ENCODE peak calls at places on chromosomes 3 and 15, in ten cellular contexts. P is breast epithelium; D is neural progenitor cell; B is neuronal stem cell; E is CD4-positive, CD25-positive, alpha-beta regulatory T cell; T is right cardiac atrium; V is adrenal gland; H is GM23248; C is IMR-90; I is NT2/D1. K is an unnamed sample.
A peak's percentile ranks its signal among the peaks of the same experiment; 100 is the strongest.

GRCh38 chr3:155870133-155870944 is at the start of gene GMPS:
- DNase-seq in E (peak; percentile 96), P (peak; percentile 90), B (peak; percentile 94), V (peak; percentile 95), T (peak; percentile 96), D (peak; percentile 97), C (peak; percentile 89), H (peak; percentile 97), I (peak; percentile 92), K (peak; percentile 95)

GRCh38 chr3:177778633-177779032 is 581.4 kb upstream of the TBL1XR1 start:
- DNase-seq in P (no peak), V (no peak), I (no peak), B (no peak), T (no peak), H (no peak), E (peak; percentile 6), D (no peak), C (no peak), K (no peak)

GRCh38 chr15:78695849-78696248 is 54.8 kb upstream of the CHRNB4 start:
- DNase-seq in T (no peak), E (no peak), C (no peak), D (no peak), P (no peak), B (no peak), H (no peak), V (peak; percentile 72), I (no peak), K (no peak)

GRCh38 chr15:92797168-92798052 is 102.7 kb upstream of the CHD2 start:
- DNase-seq in E (peak; percentile 79), C (peak; percentile 81), H (peak; percentile 82), P (no peak), V (peak; percentile 61), T (no peak), D (peak; percentile 89), I (peak; percentile 67), B (peak; percentile 71), K (peak; percentile 49)

GRCh38 chr15:63599401-63600000 is 2.3 kb downstream of the FBXL22 start:
- DNase-seq in C (no peak), P (peak; percentile 81), B (no peak), E (peak; percentile 27), D (peak; percentile 48), H (peak; percentile 85), I (no peak), V (peak; percentile 81), T (peak; percentile 61), K (peak; percentile 61)

GRCh38 chr3:171459942-171460225 is 321 bp downstream of the TNIK start:
- DNase-seq in C (no peak), I (no peak), V (no peak), E (no peak), T (no peak), P (no peak), H (no peak), B (peak; percentile 6), D (no peak), K (no peak)

GRCh38 chr3:56484096-56484495 is 15.8 kb upstream of the ERC2 start:
- DNase-seq in I (no peak), H (no peak), B (no peak), C (no peak), E (no peak), V (no peak), T (no peak), P (no peak), D (no peak), K (no peak)

GRCh38 chr3:100023595-100023994 is 90.7 kb downstream of the FILIP1L start:
- DNase-seq in P (no peak), C (no peak), I (no peak), V (no peak), E (no peak), H (no peak), D (no peak), T (no peak), B (no peak), K (no peak)

GRCh38 chr3:18443670-18444596 is 18.8 kb upstream of the SATB1 start:
- DNase-seq in C (no peak), H (peak; percentile 46), P (peak; percentile 50), V (no peak), B (no peak), E (no peak), I (no peak), D (peak; percentile 64), T (peak; percentile 16), K (peak; percentile 5)

GRCh38 chr3:18441521-18441920 is 16.4 kb upstream of the SATB1 start:
- DNase-seq in V (no peak), B (no peak), P (no peak), I (no peak), T (no peak), D (no peak), E (no peak), H (no peak), C (no peak), K (no peak)

GRCh38 chr3:18445421-18446066 is 20.4 kb upstream of the SATB1 start:
- DNase-seq in V (no peak), E (peak; percentile 82), P (no peak), D (peak; percentile 27), B (no peak), I (no peak), C (no peak), T (no peak), H (no peak), K (peak; percentile 6)

GRCh38 chr3:18444597-18445420 is 19.7 kb upstream of the SATB1 start:
- DNase-seq in C (peak; percentile 40), V (peak; percentile 68), T (peak; percentile 70), H (peak; percentile 88), B (peak; percentile 77), D (peak; percentile 92), I (no peak), P (peak; percentile 64), E (peak; percentile 77), K (peak; percentile 30)

DNA sequence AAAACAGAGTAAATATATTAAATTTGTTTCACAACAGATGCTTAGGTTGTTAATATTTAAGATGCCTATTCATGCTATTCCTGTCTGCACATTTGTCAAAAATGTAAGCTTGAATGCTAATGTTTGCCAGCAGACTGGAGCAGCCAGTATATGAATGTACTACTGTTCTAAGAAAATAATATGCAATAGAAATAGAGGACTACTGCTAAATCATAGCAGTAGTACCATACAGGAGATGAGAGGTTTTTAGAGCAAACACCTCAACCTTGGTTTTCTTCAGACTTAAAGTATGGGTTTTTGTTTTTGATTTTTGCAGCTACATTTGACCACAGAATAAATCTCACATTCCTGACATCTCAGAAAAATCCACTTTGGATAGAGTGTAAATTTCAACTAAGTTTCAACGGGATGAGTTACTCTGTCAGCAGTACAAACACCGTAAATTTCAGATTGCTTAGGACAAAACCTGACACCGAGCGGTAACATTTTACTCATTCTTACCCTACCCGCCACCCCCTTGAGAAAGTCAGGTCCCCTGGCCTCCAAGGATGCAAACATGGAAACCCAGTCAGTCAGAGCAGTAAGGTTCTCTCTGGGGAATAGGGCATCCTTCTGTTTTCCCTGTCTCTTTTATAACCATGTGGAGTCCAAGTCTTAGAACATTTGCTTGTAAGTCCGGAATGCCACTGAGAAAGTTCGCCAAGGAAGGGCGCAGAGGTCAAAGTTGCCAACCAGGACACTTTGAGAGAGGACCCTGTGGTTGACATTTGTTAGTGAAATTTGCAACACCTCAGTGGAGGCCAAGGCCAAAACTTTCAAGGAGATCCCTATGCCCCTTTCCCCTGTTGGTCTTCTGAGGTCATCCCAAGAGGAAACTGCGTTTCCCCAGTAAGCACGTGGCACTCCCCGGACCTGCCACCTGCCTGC is 17.9 kb upstream of the SATB1 start:
- DNase-seq in B (no peak), T (no peak), H (no peak), I (no peak), E (no peak), D (peak; percentile 2), C (no peak), P (no peak), V (no peak), K (no peak)
- H3K27me3 ChIP-seq in B (peaks cover 90% of the 10 kb centered on the region), T (no peaks in the 10 kb centered on the region), H (peaks cover 32% of the 10 kb centered on the region), I (peaks cover 78% of the 10 kb centered on the region), E (peaks cover 16% of the 10 kb centered on the region), D (peaks cover 74% of the 10 kb centered on the region), C (peaks cover 30% of the 10 kb centered on the region), P (no peaks in the 10 kb centered on the region), V (peaks cover 40% of the 10 kb centered on the region), K (peaks cover 5% of the 10 kb centered on the region)

DNA sequence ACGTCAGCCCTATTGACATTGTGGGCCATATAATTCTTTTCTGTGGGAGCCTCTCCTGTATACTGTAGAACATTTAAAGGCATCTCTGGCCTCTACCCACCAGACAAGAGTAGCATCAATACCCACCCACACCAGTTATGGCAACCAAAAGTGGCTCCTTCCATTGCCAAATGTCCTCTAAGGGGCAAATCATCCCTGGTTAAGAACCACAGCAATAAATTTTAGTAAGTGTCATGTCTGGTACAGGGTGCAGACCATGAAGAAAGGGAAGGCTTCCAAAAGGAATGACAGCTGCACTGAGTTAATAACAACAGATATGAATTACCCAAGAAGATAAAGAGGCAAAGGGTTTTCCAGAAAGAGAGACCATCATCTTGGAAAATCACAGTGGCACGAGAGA is 6.9 kb upstream of the CLDN18 start:
- DNase-seq in I (no peak), P (no peak), T (no peak), V (no peak), C (no peak), E (no peak), B (no peak), H (no peak), D (no peak), K (no peak)
- H3K4me3 ChIP-seq in I (no peak overlapping the region), P (no peak overlapping the region), T (no peak overlapping the region), V (no peak overlapping the region), C (no peak overlapping the region), E (no peak overlapping the region), B (no peak overlapping the region), H (no peak overlapping the region), D (no peak overlapping the region), K (no peak overlapping the region)

GRCh38 chr15:73753250-73754130 is at the start of gene INSYN1:
- DNase-seq in P (no peak), I (no peak), V (peak; percentile 40), B (no peak), T (peak; percentile 68), H (peak; percentile 82), D (peak; percentile 65), E (no peak), C (no peak), K (no peak)

GRCh38 chr15:73751896-73752816 is 995 bp downstream of the INSYN1 start:
- DNase-seq in T (no peak), V (no peak), D (peak; percentile 59), P (no peak), B (no peak), I (no peak), E (no peak), C (no peak), H (peak; percentile 45), K (no peak)

GRCh38 chr15:73751481-73751880 is 1.7 kb downstream of the INSYN1 start:
- DNase-seq in E (no peak), D (no peak), C (no peak), H (no peak), P (no peak), B (no peak), V (no peak), T (no peak), I (no peak), K (no peak)

GRCh38 chr15:73754461-73754860 is 1.3 kb upstream of the INSYN1 start:
- DNase-seq in V (no peak), D (no peak), C (no peak), P (no peak), H (peak; percentile 25), E (no peak), T (no peak), B (no peak), I (no peak), K (no peak)

GRCh38 chr15:73752817-73753214 is 335 bp downstream of the INSYN1 start:
- DNase-seq in H (peak; percentile 61), D (peak; percentile 77), C (no peak), I (no peak), E (no peak), P (no peak), V (no peak), B (no peak), T (peak; percentile 28), K (no peak)
- H3K27me3 ChIP-seq in H (peaks cover 17% of the 10 kb centered on the region), D (peaks cover 46% of the 10 kb centered on the region), C (peaks cover 84% of the 10 kb centered on the region), I (no peaks in the 10 kb centered on the region), E (peaks cover 14% of the 10 kb centered on the region), P (no peaks in the 10 kb centered on the region), V (peaks cover 9% of the 10 kb centered on the region), B (peaks cover 31% of the 10 kb centered on the region), T (no peaks in the 10 kb centered on the region), K (peaks cover 1% of the 10 kb centered on the region)

GRCh38 chr15:41585140-41586047 is 26.4 kb downstream of the TYRO3 start:
- DNase-seq in H (peak; percentile 84), P (no peak), I (no peak), T (peak; percentile 67), B (no peak), E (peak; percentile 5), C (peak; percentile 44), V (peak; percentile 68), D (peak; percentile 69), K (no peak)
- H3K4me3 ChIP-seq in H (peak overlapping the region; percentile 64), P (peak overlapping the region; percentile 58), I (peak overlapping the region; percentile 43), T (peak overlapping the region; percentile 46), B (no peak overlapping the region), E (peak overlapping the region; percentile 48), C (peak overlapping the region; percentile 23), V (no peak overlapping the region), D (peak overlapping the region; percentile 40), K (peak overlapping the region; percentile 32)